ENCODE peak calls at places on chromosomes 12 and 14, in ten cellular contexts. P is psoas muscle; C is BE2C; R is stimulated activated CD4-positive, alpha-beta T cell treated with anti-CD3 and anti-CD28 coated beads, Interleukin-15, amount 100 ng/mL, for 1 hour; E is COR-L47; U is activated T-helper 1 cell treated with anti-CD3 and anti-CD28 coated beads, Interleukin-2, amount 50 U/mL, for 16 hours; S is stimulated activated CD8-positive, alpha-beta memory T cell treated with anti-CD3 and anti-CD28 coated beads, Interleukin-4, amount 100 ng/mL, for 1 hour; H is progenitor cell of endocrine pancreas; Q is HT1080; M is NCI-H510A treated with DMSO at 0.1 percent for 48 hours. L is an unnamed sample.

GRCh38 chr12:76470028-76470939 is 89.3 kb downstream of the OSBPL8 start:
- DNase-seq in S (no peak), Q (peak), C (no peak), E (no peak), H (no peak), U (no peak), P (no peak), M (no peak), R (no peak), L (peak)

GRCh38 chr12:53378222-53378621 is 1.8 kb upstream of the SP1 start:
- DNase-seq in C (no peak), R (no peak), M (no peak), S (no peak), E (no peak), H (no peak), P (no peak), U (no peak), Q (no peak), L (no peak)

GRCh38 chr12:56206373-56207166 is 15.2 kb downstream of the RNF41 start:
- DNase-seq in H (no peak), Q (peak), P (peak), E (no peak), R (no peak), U (no peak), S (no peak), C (peak), M (peak), L (no peak)

GRCh38 chr12:40002178-40003169 is 103.4 kb downstream of the SLC2A13 start:
- DNase-seq in R (no peak), E (no peak), C (no peak), Q (no peak), P (no peak), M (no peak), U (no peak), H (no peak), S (no peak), L (no peak)

GRCh38 chr14:49892301-49892635 is 614 bp upstream of the ARF6 start:
- DNase-seq in S (no peak), M (peak), C (no peak), E (peak), Q (peak), U (no peak), R (no peak), H (no peak), P (no peak), L (no peak)

GRCh38 chr12:112347521-112347920 is 34.7 kb downstream of the HECTD4 start:
- DNase-seq in U (no peak), Q (peak), S (no peak), H (no peak), M (no peak), P (no peak), E (no peak), R (no peak), C (no peak), L (peak)

GRCh38 chr12:127120851-127121250 is 1146.1 kb upstream of the TMEM132C start:
- DNase-seq in S (no peak), E (no peak), U (no peak), P (no peak), M (no peak), Q (no peak), R (no peak), H (no peak), C (no peak), L (no peak)

GRCh38 chr14:21300892-21301291 is 21.0 kb downstream of the RPGRIP1 start:
- DNase-seq in S (no peak), M (peak), P (no peak), U (no peak), E (no peak), H (peak), Q (no peak), R (peak), C (peak), L (no peak)

GRCh38 chr14:35878272-35879140 is 52.4 kb downstream of the BRMS1L start:
- DNase-seq in P (peak), M (no peak), R (no peak), E (no peak), S (no peak), C (peak), H (no peak), Q (peak), U (no peak), L (peak)

GRCh38 chr12:4285070-4285469 is 11.5 kb downstream of the CCND2 start:
- DNase-seq in Q (no peak), C (no peak), U (no peak), H (no peak), E (no peak), S (no peak), P (no peak), M (no peak), R (no peak), L (no peak)

GRCh38 chr14:74491952-74492351 is 1.2 kb downstream of the NPC2 start:
- DNase-seq in E (no peak), M (no peak), R (no peak), H (no peak), S (no peak), U (no peak), Q (peak), P (no peak), C (no peak), L (no peak)

GRCh38 chr14:58298477-58298879 is at the start of gene ARID4A:
- DNase-seq in S (peak), M (no peak), P (peak), U (peak), Q (no peak), E (no peak), R (peak), C (peak), H (peak), L (no peak)

GRCh38 chr12:20376984-20377383 is 8.6 kb downstream of the PDE3A start:
- DNase-seq in H (no peak), P (no peak), U (no peak), E (no peak), R (no peak), M (no peak), S (no peak), C (peak), Q (peak), L (no peak)

GRCh38 chr14:101817511-101818001 is 56.0 kb downstream of the PPP2R5C start:
- DNase-seq in U (no peak), H (no peak), M (no peak), R (no peak), E (no peak), Q (no peak), C (no peak), P (no peak), S (no peak), L (no peak)

GRCh38 chr12:115320451-115320850 is 636.5 kb upstream of the TBX3 start:
- DNase-seq in U (no peak), E (no peak), R (no peak), H (no peak), S (no peak), C (no peak), Q (no peak), M (no peak), P (no peak), L (no peak)

GRCh38 chr12:109469516-109469915 is 7.6 kb downstream of the KCTD10 start:
- DNase-seq in H (no peak), U (no peak), P (no peak), C (no peak), M (no peak), Q (no peak), R (no peak), S (no peak), E (no peak), L (no peak)

GRCh38 chr12:46373303-46374182 is 970 bp upstream of the SLC38A2 start:
- DNase-seq in P (peak), U (no peak), M (peak), H (peak), E (peak), S (peak), C (peak), R (peak), Q (peak), L (no peak)

GRCh38 chr14:80164991-80165390 is 46.3 kb downstream of the DIO2 start:
- DNase-seq in R (no peak), S (no peak), C (no peak), Q (peak), E (no peak), H (no peak), U (no peak), P (no peak), M (no peak), L (no peak)

GRCh38 chr12:116559080-116559329 is 176 bp upstream of the MAP1LC3B2 start:
- DNase-seq in Q (no peak), C (no peak), R (no peak), E (no peak), S (no peak), P (no peak), H (no peak), M (no peak), U (no peak), L (no peak)

GRCh38 chr12:100671396-100672074 is 98.1 kb downstream of the GAS2L3 start:
- DNase-seq in U (no peak), P (no peak), E (no peak), C (peak), Q (no peak), H (no peak), S (no peak), R (no peak), M (no peak), L (no peak)

L was measured in H54.